ENCODE peak calls at places on chromosomes 11 and 22, in four cellular contexts. E is HCT116, Y is HepG2, S is K562. U is an unnamed sample.

GRCh38 chr11:2273771-2274170 is 3.4 kb upstream of the ASCL2 start:
- DNase-seq in Y (no peak), E (no peak), S (no peak), U (no peak)

GRCh38 chr11:13284776-13285588 is 7.4 kb downstream of the BMAL1 start:
- DNase-seq in Y (no peak), E (no peak), S (no peak), U (no peak)

GRCh38 chr11:6443269-6444003 is 2.6 kb upstream of the HPX start:
- DNase-seq in E (no peak), Y (peak), S (peak), U (peak)

GRCh38 chr11:68056317-68057285 is 17.8 kb downstream of the TCIRG1 start:
- DNase-seq in E (no peak), Y (peak), S (no peak), U (no peak)

GRCh38 chr22:46581580-46582244 is 38.5 kb upstream of the GRAMD4 start:
- DNase-seq in Y (no peak), S (no peak), E (no peak), U (no peak)

GRCh38 chr11:92211576-92212167 is 12.9 kb upstream of the FAT3 start:
- DNase-seq in S (no peak), Y (peak), E (no peak), U (no peak)

GRCh38 chr22:49548356-49549202 is 279.1 kb downstream of the BRD1 start:
- DNase-seq in E (no peak), S (no peak), Y (peak), U (no peak)

GRCh38 chr11:73012121-73012863 is 129.8 kb downstream of the FCHSD2 start:
- DNase-seq in Y (no peak), S (no peak), E (no peak), U (no peak)

GRCh38 chr11:58801302-58801701 is 43.2 kb downstream of the GLYATL2 start:
- DNase-seq in Y (no peak), E (no peak), S (no peak), U (no peak)

GRCh38 chr11:130861283-130861682 is 55.0 kb downstream of the SNX19 start:
- DNase-seq in S (no peak), Y (no peak), E (no peak), U (no peak)

GRCh38 chr11:75338516-75339218 is 12.8 kb downstream of the ARRB1 start:
- DNase-seq in S (no peak), Y (no peak), E (no peak), U (no peak)

GRCh38 chr11:76215946-76216345 is 9.6 kb upstream of the WNT11 start:
- DNase-seq in E (no peak), S (no peak), Y (no peak), U (no peak)

GRCh38 chr11:120057595-120058581 is 80.0 kb downstream of the TRIM29 start:
- DNase-seq in S (no peak), Y (peak), E (peak), U (no peak)

GRCh38 chr11:93329936-93330445 is 551 bp upstream of the DEUP1 start:
- DNase-seq in S (peak), E (no peak), Y (no peak), U (no peak)
- TF ChIP-seq TCF7L2 in S (no peak), E (no peak), Y (no peak), U (no peak)

GRCh38 chr22:17108256-17109112 is 12.7 kb downstream of the TMEM121B start:
- DNase-seq in S (no peak), Y (no peak), E (no peak), U (no peak)
- TF ChIP-seq TCF7L2 in S (no peak), Y (no peak), E (no peak), U (no peak)

DNA sequence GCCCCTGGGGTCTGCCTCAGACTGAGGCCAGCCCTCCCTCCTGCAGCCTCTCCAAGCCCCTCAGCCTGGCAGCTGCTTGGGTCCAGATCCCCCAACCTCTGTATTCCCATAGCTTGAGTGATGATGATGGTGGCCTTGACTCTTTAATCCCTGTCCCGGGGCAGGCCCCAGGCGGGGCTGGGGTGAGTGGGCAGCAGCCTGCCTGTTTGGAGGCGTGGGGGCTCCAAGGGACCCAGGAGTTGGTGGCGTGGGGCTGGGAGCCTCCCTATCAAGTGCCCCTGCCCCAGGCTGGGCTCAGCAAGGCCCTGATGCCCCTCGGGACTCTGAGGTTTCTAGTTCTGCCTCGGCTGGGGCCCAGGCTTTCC is 22.5 kb downstream of the PPIL2 start:
- DNase-seq in S (peak), E (no peak), Y (no peak), U (no peak)
- TF ChIP-seq TCF7L2 in S (no peak), E (no peak), Y (no peak), U (no peak)

GRCh38 chr11:71420455-71421241 is 27.5 kb downstream of the DHCR7 start:
- DNase-seq in E (peak), S (peak), Y (peak), U (peak)
- TF ChIP-seq TCF7L2 in E (no peak), S (no peak), Y (no peak), U (no peak)

DNA sequence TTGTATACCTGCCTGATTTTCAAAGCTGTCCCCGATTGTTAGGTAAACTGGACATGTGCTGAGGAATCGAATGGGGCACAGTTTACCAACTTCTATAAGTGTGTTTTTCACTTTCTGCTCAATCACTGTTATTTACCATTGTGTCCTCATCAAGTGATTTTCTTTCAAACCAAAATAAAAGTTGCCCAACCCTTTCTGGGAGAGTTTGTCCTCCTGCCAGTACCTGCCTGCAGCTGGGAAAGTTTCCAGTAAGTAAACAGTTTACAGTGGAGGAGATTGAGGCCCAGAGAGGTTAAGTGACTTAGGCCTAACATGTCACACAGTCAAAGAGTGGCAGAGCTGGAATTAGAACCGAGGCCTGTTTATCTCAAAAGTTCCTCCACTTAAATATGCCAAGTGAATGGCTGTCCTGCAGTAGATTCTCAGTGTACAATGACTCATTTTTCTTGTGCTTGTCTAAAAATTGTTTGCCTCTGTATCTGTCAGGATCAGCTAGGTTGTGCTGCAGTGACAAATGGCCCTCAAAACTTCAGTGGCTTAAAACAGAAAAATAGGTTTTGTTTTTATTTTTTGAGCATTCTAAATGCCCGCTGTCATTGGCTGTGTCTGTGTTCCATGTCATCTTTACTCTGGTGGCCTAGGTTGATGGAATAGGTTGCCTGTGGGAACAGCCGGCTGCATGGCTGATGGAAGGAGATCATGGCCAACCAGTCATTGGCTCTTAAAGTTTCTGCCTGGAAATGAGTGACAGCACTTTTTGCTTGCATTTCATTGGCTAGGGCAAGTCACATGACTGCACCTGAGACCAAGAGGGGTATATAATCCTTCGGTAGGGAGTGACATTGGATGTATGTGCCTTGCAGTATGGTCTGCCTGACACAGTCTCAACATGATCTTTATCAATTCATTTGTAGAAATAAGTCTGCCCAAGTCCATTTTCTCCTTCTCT is 61.8 kb upstream of the CRYBB3 start:
- DNase-seq in E (peak), S (peak), Y (no peak), U (no peak)
- TF ChIP-seq TCF7L2 in E (no peak), S (no peak), Y (no peak), U (no peak)

U was measured in Panc1.